ENCODE peak calls at places on chromosomes 7 and 10, in four cellular contexts. C is heart left ventricle, U is MM.1S, O is fibroblast of mammary gland. W is an unnamed sample.
A peak's percentile ranks its signal among the peaks of the same experiment; 100 is the strongest.

GRCh38 chr10:119375574-119376265 is 166.8 kb downstream of the RGS10 start:
- DNase-seq in C (peak; percentile 59), U (no peak), O (no peak), W (peak; percentile 45)

GRCh38 chr10:58030208-58030607 is 237.5 kb downstream of the IPMK start:
- DNase-seq in C (no peak), U (no peak), O (no peak), W (no peak)

GRCh38 chr7:23469150-23469960 is 936 bp downstream of the IGF2BP3 start:
- DNase-seq in C (no peak), U (no peak), O (no peak), W (peak; percentile 50)

GRCh38 chr7:87934699-87935372 is 785 bp downstream of the ADAM22 start:
- DNase-seq in C (no peak), U (no peak), O (peak; percentile 19), W (peak; percentile 58)

GRCh38 chr7:101857358-101857794 is 40.0 kb downstream of the CUX1 start:
- DNase-seq in C (no peak), U (no peak), O (no peak), W (no peak)

GRCh38 chr7:23544913-23545354 is 13.2 kb upstream of the TRA2A start:
- DNase-seq in C (no peak), U (peak; percentile 67), O (peak; percentile 6), W (peak; percentile 59)

GRCh38 chr7:481219-481930 is 38.3 kb downstream of the PDGFA start:
- DNase-seq in C (peak; percentile 5), U (no peak), O (no peak), W (no peak)

GRCh38 chr10:133277277-133277992 is 767 bp upstream of the ADAM8 start:
- DNase-seq in C (no peak), U (peak; percentile 5), O (no peak), W (no peak)

GRCh38 chr7:128841171-128841690 is 11.0 kb downstream of the FLNC start:
- DNase-seq in C (peak; percentile 28), U (no peak), O (no peak), W (no peak)

DNA sequence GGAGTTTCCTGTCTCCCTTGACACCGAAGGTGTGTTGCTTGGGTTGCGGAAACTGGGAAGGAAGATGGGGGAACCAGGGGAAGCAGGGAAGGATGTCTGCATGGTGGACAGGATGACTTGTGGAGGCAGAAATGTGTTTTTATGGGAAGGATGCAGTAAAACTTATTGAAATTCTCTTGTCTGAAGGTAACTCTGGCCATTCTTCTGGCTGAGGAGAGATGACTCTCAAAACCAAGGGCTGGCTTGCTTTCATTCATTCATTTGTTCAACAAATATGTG is 1.5 kb downstream of the UBTD1 start:
- DNase-seq in C (no peak), U (no peak), O (no peak), W (no peak)
- H3K4me3 ChIP-seq in C (no peak overlapping the region), U (no peak overlapping the region), O (peak overlapping the region; percentile 99), W (peak overlapping the region; percentile 81)

DNA sequence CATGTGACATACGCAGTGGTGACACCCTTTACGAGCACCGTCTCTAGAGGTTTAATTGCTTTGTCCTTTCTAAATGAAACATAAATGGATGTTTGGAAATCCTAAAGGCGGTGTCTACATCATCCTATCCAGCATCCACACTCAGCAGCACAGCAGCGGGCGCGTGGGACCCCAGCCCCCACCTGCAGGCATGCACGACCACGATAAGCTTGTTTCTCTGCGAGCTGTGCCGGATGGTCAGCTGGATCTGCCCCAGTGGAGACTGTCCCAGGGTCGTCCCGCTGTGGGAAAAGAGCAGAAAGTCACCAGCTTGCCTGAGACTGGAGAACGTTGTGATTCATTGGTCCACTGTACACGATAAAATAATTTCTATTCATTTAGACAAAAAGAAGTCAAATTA is 34.2 kb upstream of the NCAPG2 start:
- DNase-seq in C (no peak), U (no peak), O (no peak), W (no peak)
- H3K4me3 ChIP-seq in C (no peak overlapping the region), U (no peak overlapping the region), O (no peak overlapping the region), W (no peak overlapping the region)

DNA sequence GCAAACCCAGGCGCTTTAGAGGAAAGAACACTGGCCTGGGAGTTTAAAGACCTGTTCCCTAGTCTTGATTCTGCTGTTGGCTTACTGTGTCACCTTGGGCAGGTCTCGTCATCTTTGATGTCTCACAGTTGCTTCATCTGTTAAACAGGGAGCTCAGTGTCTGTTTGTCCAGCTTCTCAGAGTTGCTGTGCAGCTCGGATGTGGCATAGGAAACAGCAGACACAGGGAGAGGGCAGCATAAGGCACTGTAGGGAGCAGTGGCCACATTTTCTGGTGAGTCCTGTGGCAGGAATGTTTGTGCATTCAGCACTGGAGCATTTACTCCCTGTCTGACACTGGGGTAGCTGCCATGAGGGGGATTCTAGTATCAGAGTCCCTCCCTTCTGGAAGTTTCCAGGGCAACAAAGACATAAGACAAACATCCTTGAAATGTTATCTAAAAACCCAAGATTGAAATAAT is 2.0 kb downstream of the REPIN1 start:
- DNase-seq in C (no peak), U (no peak), O (no peak), W (peak; percentile 55)
- H3K4me3 ChIP-seq in C (no peak overlapping the region), U (peak overlapping the region; percentile 99), O (no peak overlapping the region), W (peak overlapping the region; percentile 91)

GRCh38 chr10:75295901-75296441 is 60.2 kb upstream of the COMTD1 start:
- DNase-seq in C (peak; percentile 44), U (no peak), O (no peak), W (no peak)

GRCh38 chr10:75294031-75294437 is 58.3 kb upstream of the COMTD1 start:
- DNase-seq in C (no peak), U (no peak), O (peak; percentile 15), W (no peak)

GRCh38 chr10:75293456-75293840 is 57.7 kb upstream of the COMTD1 start:
- DNase-seq in C (no peak), U (no peak), O (peak; percentile 18), W (no peak)

GRCh38 chr10:75294866-75295692 is 59.3 kb upstream of the COMTD1 start:
- DNase-seq in C (peak; percentile 85), U (peak; percentile 72), O (peak; percentile 92), W (peak; percentile 83)

GRCh38 chr10:75294518-75294865 is 58.7 kb upstream of the COMTD1 start:
- DNase-seq in C (peak; percentile 53), U (no peak), O (no peak), W (no peak)
- H3K4me3 ChIP-seq in C (peak overlapping the region; percentile 16), U (peak overlapping the region; percentile 58), O (peak overlapping the region; percentile 34), W (peak overlapping the region; percentile 60)

GRCh38 chr7:131077735-131078134 is 249.9 kb upstream of the MKLN1 start:
- DNase-seq in C (no peak), U (no peak), O (no peak), W (no peak)
- H3K4me3 ChIP-seq in C (no peak overlapping the region), U (no peak overlapping the region), O (no peak overlapping the region), W (no peak overlapping the region)

DNA sequence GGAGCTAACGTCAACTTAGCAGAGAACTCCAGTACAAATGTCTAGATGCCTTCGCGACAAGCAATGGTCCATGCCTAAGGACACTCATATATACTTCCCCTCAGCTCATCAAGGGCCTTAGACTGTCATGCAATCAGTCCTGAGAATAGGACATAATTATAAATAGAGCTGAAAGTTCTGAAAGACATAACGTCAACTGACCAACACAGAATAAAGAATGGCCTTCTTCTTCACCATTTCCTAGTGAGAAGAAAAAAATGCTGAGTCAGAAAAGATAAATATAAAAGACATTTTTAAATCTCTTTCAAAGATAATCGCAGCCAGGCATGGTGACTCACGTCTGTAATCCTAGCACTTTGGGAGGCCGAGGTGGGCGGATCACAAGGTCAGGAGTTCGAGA is 83.2 kb downstream of the ARMH3 start:
- DNase-seq in C (no peak), U (peak; percentile 39), O (no peak), W (no peak)
- H3K4me3 ChIP-seq in C (no peak overlapping the region), U (no peak overlapping the region), O (no peak overlapping the region), W (no peak overlapping the region)

GRCh38 chr10:71214641-71215160 is 2.3 kb downstream of the UNC5B start:
- DNase-seq in C (no peak), U (no peak), O (no peak), W (no peak)
- H3K4me3 ChIP-seq in C (no peak overlapping the region), U (no peak overlapping the region), O (no peak overlapping the region), W (peak overlapping the region; percentile 92)